ENCODE peak calls at places on chromosomes 5 and 9, in six cellular contexts. E is aorta; N is PC-9; S is transverse colon; W is stomach; C is CD4-positive, alpha-beta T cell. D is an unnamed sample. For H3K9me3, the result is how much of the 10 kb centered on the place peaks cover.

GRCh38 chr9:117029341-117029740 is 342.2 kb downstream of the TRIM32 start:
- DNase-seq in E (no peak), N (no peak), S (no peak), W (no peak), C (no peak), D (no peak)

GRCh38 chr9:7135735-7136134 is 378.0 kb downstream of the KDM4C start:
- DNase-seq in E (no peak), N (no peak), S (no peak), W (no peak), C (no peak), D (no peak)

GRCh38 chr5:112109331-112109993 is 309.6 kb downstream of the EPB41L4A start:
- DNase-seq in E (no peak), N (peak), S (no peak), W (peak), C (no peak), D (no peak)

GRCh38 chr5:54480296-54480695 is 24.8 kb downstream of the HSPB3 start:
- DNase-seq in E (no peak), N (no peak), S (no peak), W (no peak), C (no peak), D (no peak)

GRCh38 chr5:176578391-176578808 is 29.3 kb downstream of the CDHR2 start:
- DNase-seq in E (peak), N (peak), S (peak), W (peak), C (peak), D (peak)

GRCh38 chr5:88659529-88660325 is 223.3 kb downstream of the MEF2C start:
- DNase-seq in E (no peak), N (no peak), S (no peak), W (no peak), C (no peak), D (peak)

GRCh38 chr9:84827248-84827786 is 157.8 kb downstream of the NTRK2 start:
- DNase-seq in E (no peak), N (no peak), S (no peak), W (no peak), C (no peak), D (no peak)

GRCh38 chr5:111829701-111830100 is 72.7 kb upstream of the NREP start:
- DNase-seq in E (no peak), N (no peak), S (no peak), W (no peak), C (no peak), D (no peak)

GRCh38 chr5:1961952-1962595 is 79.3 kb upstream of the IRX4 start:
- DNase-seq in E (no peak), N (no peak), S (no peak), W (no peak), C (no peak), D (no peak)

GRCh38 chr9:98429613-98430012 is 174.2 kb upstream of the TBC1D2 start:
- DNase-seq in E (no peak), N (no peak), S (no peak), W (no peak), C (no peak), D (no peak)

GRCh38 chr5:173736374-173736773 is 119.9 kb upstream of the BOD1 start:
- DNase-seq in E (no peak), N (no peak), S (peak), W (no peak), C (no peak), D (no peak)

GRCh38 chr5:65663804-65664521 is 39.1 kb downstream of the SHLD3 start:
- DNase-seq in E (no peak), N (no peak), S (no peak), W (no peak), C (no peak), D (no peak)

GRCh38 chr5:148910686-148911361 is 84.4 kb downstream of the ADRB2 start:
- DNase-seq in E (no peak), N (peak), S (peak), W (peak), C (no peak), D (no peak)

GRCh38 chr9:133974631-133975341 is 17.3 kb downstream of the VAV2 start:
- DNase-seq in E (peak), N (no peak), S (no peak), W (no peak), C (no peak), D (no peak)

GRCh38 chr5:14068136-14068535 is 75.0 kb upstream of the TRIO start:
- DNase-seq in E (no peak), N (no peak), S (no peak), W (no peak), C (no peak), D (no peak)

GRCh38 chr5:180343846-180344327 is 9.2 kb downstream of the GFPT2 start:
- DNase-seq in E (peak), N (peak), S (no peak), W (no peak), C (no peak), D (no peak)

GRCh38 chr9:438066-438465 is 223.4 kb downstream of the DOCK8 start:
- DNase-seq in E (no peak), N (no peak), S (no peak), W (no peak), C (no peak), D (no peak)

GRCh38 chr9:71604197-71605063 is 163.9 kb downstream of the CEMIP2 start:
- DNase-seq in E (peak), N (peak), S (peak), W (peak), C (peak), D (peak)

GRCh38 chr5:61919920-61920319 is 386.1 kb upstream of the KIF2A start:
- DNase-seq in E (no peak), N (no peak), S (no peak), W (peak), C (no peak), D (no peak)

GRCh38 chr9:33459115-33459514 is 11.7 kb upstream of the AQP3 start:
- DNase-seq in E (no peak), N (no peak), S (no peak), W (no peak), C (no peak), D (peak)

GRCh38 chr5:175747539-175748060 is 89.7 kb downstream of the HRH2 start:
- DNase-seq in E (no peak), N (no peak), S (no peak), W (no peak), C (no peak), D (no peak)

GRCh38 chr9:75088646-75089368 is 493 bp downstream of the OSTF1 start:
- DNase-seq in E (peak), N (no peak), S (peak), W (peak), C (no peak), D (peak)

GRCh38 chr5:57291903-57292302 is 118.0 kb downstream of the GPBP1 start:
- DNase-seq in E (no peak), N (no peak), S (no peak), W (no peak), C (no peak), D (no peak)

GRCh38 chr9:114804504-114804903 is 1.3 kb downstream of the TNFSF15 start:
- DNase-seq in E (no peak), N (peak), S (peak), W (peak), C (no peak), D (no peak)

GRCh38 chr5:76082790-76083554 is at the start of gene SV2C:
- DNase-seq in E (peak), N (no peak), S (peak), W (peak), C (no peak), D (no peak)

GRCh38 chr5:169213479-169213878 is 87.5 kb downstream of the SLIT3 start:
- DNase-seq in E (no peak), N (no peak), S (no peak), W (no peak), C (no peak), D (no peak)

GRCh38 chr9:130634801-130635200 is 29.6 kb upstream of the PRDM12 start:
- DNase-seq in E (peak), N (no peak), S (no peak), W (no peak), C (no peak), D (no peak)

GRCh38 chr5:178287791-178288105 is 55.1 kb upstream of the PHYKPL start:
- DNase-seq in E (peak), N (no peak), S (no peak), W (no peak), C (no peak), D (no peak)

GRCh38 chr9:130451509-130452388 is 7.0 kb downstream of the ASS1 start:
- DNase-seq in E (peak), N (peak), S (peak), W (peak), C (no peak), D (peak)

GRCh38 chr5:175485631-175486030 is 7.3 kb downstream of the SFXN1 start:
- DNase-seq in E (no peak), N (no peak), S (no peak), W (no peak), C (no peak), D (no peak)

GRCh38 chr9:114313186-114313585 is 9.7 kb upstream of the ORM1 start:
- DNase-seq in E (peak), N (no peak), S (no peak), W (no peak), C (no peak), D (no peak)

GRCh38 chr9:127785933-127786772 is at the start of gene CDK9:
- DNase-seq in E (peak), N (peak), S (peak), W (peak), C (peak), D (peak)

GRCh38 chr5:151157426-151158286 is at the start of gene ANXA6:
- DNase-seq in E (peak), N (peak), S (peak), W (peak), C (peak), D (no peak)

DNA sequence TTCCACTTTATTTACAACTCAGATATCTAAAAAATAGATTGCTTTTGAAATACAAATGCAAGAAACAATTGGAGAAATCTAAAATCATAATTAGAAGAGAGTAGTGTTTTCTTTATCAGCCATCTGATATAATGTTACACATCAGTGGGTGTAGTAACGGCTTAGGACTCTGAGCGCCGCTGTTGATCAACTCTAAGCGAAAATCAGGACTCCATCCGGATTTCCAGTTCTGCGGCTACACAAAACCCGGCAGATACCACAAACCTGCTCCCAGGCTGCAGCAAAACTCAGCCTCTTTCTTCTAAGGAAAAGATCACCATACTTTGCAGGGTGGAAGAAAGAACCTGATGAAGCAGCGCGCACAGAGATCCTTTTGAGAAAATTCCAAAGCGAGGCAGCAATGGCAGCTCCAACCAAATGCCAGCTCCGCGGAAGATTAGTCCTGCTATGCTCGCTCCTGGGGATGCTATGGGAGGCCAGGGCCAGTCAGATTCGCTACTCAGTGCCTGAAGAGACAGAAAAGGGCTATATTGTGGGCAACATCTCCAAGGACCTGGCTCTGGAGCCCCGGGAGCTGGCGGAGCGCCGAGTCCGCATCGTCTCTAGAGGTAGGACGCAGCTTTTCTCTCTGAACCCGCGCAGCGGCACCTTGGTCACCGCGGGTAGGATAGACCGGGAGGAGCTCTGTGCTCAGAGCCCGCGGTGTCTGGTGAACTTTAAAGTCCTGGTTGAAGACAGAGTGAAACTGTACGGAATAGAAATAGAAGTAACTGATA is at the start of gene PCDHGA9:
- DNase-seq in E (peak), N (peak), S (no peak), W (no peak), C (no peak), D (no peak)
- H3K9me3 ChIP-seq in E (under half), N (under half), S (half or more), W (half or more), C (under half), D (under half)

GRCh38 chr5:141355641-141356040 is 820 bp downstream of the PCDHGA4 start:
- DNase-seq in E (peak), N (no peak), S (no peak), W (no peak), C (no peak), D (no peak)

GRCh38 chr5:141345327-141345726 is 1.7 kb downstream of the PCDHGA3 start:
- DNase-seq in E (no peak), N (no peak), S (no peak), W (no peak), C (no peak), D (no peak)

GRCh38 chr5:141354900-141355469 is at the start of gene PCDHGA4:
- DNase-seq in E (peak), N (no peak), S (no peak), W (no peak), C (no peak), D (peak)

GRCh38 chr5:141351591-141351990 is 1.7 kb downstream of the PCDHGB1 start:
- DNase-seq in E (peak), N (no peak), S (no peak), W (no peak), C (no peak), D (no peak)

GRCh38 chr5:141349917-141350619 is at the start of gene PCDHGB1:
- DNase-seq in E (peak), N (peak), S (peak), W (no peak), C (no peak), D (peak)
- H3K9me3 ChIP-seq in E (under half), N (under half), S (half or more), W (half or more), C (under half), D (under half)

GRCh38 chr9:122418016-122418415 is 47.2 kb downstream of the PTGS1 start:
- DNase-seq in E (no peak), N (no peak), S (no peak), W (no peak), C (no peak), D (no peak)
- H3K9me3 ChIP-seq in E (under half), N (under half), S (under half), W (under half), C (under half), D (under half)

GRCh38 chr5:161051920-161052500 is 200.0 kb upstream of the ATP10B start:
- DNase-seq in E (no peak), N (no peak), S (no peak), W (no peak), C (no peak), D (no peak)
- H3K9me3 ChIP-seq in E (under half), N (under half), S (under half), W (under half), C (under half), D (under half)